ENCODE peak calls at places on chromosomes 7 and 10, in four cellular contexts. M, S, W and N are unnamed samples.
A peak's percentile ranks its signal among the peaks of the same experiment; 100 is the strongest.

GRCh38 chr10:117936136-117936535 is 110.6 kb downstream of the RAB11FIP2 start:
- DNase-seq in S (no peak), M (no peak), W (no peak), N (no peak)

GRCh38 chr10:108597031-108597430 is 1326.3 kb downstream of the XPNPEP1 start:
- DNase-seq in M (no peak), W (no peak), S (no peak), N (no peak)

GRCh38 chr10:103807996-103808395 is 47.4 kb downstream of the SH3PXD2A start:
- DNase-seq in W (no peak), S (no peak), M (no peak), N (no peak)

GRCh38 chr10:118962159-118962863 is 67.2 kb upstream of the NANOS1 start:
- DNase-seq in W (no peak), S (no peak), M (no peak), N (no peak)

GRCh38 chr10:71234970-71235681 is 22.8 kb downstream of the UNC5B start:
- DNase-seq in M (no peak), S (no peak), W (no peak), N (no peak)

GRCh38 chr7:141115949-141116348 is 42.1 kb downstream of the TMEM178B start:
- DNase-seq in S (no peak), W (no peak), M (no peak), N (no peak)

GRCh38 chr7:40733111-40733510 is 598.3 kb downstream of the SUGCT start:
- DNase-seq in W (no peak), S (no peak), M (no peak), N (no peak)

GRCh38 chr10:122849900-122850605 is 4.4 kb upstream of the CUZD1 start:
- DNase-seq in S (no peak), M (no peak), W (no peak), N (no peak)

GRCh38 chr10:117425908-117426566 is 50.8 kb upstream of the PDZD8 start:
- DNase-seq in M (no peak), W (no peak), S (peak; percentile 37), N (no peak)

GRCh38 chr10:121098231-121098630 is 247.1 kb downstream of the WDR11 start:
- DNase-seq in S (no peak), M (no peak), W (no peak), N (no peak)

GRCh38 chr10:87659571-87660483 is at the start of gene PAPSS2:
- DNase-seq in M (peak; percentile 74), S (peak; percentile 68), W (peak; percentile 93), N (no peak)

GRCh38 chr10:27959093-27959715 is 39.7 kb downstream of the ODAD2 start:
- DNase-seq in M (no peak), S (no peak), W (no peak), N (no peak)

GRCh38 chr7:128302110-128302509 is 41.6 kb downstream of the RBM28 start:
- DNase-seq in S (no peak), M (no peak), W (no peak), N (no peak)

GRCh38 chr10:88991161-88991899 is 732 bp downstream of the FAS start:
- DNase-seq in W (peak; percentile 92), S (peak; percentile 67), M (peak; percentile 70), N (peak; percentile 53)

GRCh38 chr7:133794490-133794889 is 332.6 kb upstream of the LRGUK start:
- DNase-seq in M (no peak), W (no peak), S (no peak), N (no peak)

GRCh38 chr10:111128331-111129167 is 51.7 kb downstream of the ADRA2A start:
- DNase-seq in S (peak; percentile 75), M (no peak), W (no peak), N (peak; percentile 76)

GRCh38 chr7:94286111-94286510 is 108.6 kb upstream of the COL1A2 start:
- DNase-seq in W (no peak), M (no peak), S (no peak), N (no peak)

GRCh38 chr10:99438890-99439289 is 8.5 kb upstream of the GOT1 start:
- DNase-seq in M (no peak), S (no peak), W (no peak), N (no peak)

GRCh38 chr7:126541416-126541815 is 711.3 kb downstream of the GRM8 start:
- DNase-seq in W (no peak), S (no peak), M (no peak), N (no peak)

GRCh38 chr10:52814506-52814905 is 41.9 kb upstream of the MBL2 start:
- DNase-seq in S (no peak), M (no peak), W (no peak), N (no peak)

GRCh38 chr7:157561523-157561785 is 224.7 kb downstream of the DNAJB6 start:
- DNase-seq in W (peak; percentile 38), M (no peak), S (no peak), N (no peak)

GRCh38 chr10:124669824-124670654 is 74.1 kb downstream of the FAM53B start:
- DNase-seq in M (no peak), W (peak; percentile 77), S (no peak), N (peak; percentile 65)

GRCh38 chr7:30173058-30173897 is 38.5 kb downstream of the MTURN start:
- DNase-seq in W (no peak), S (peak; percentile 22), M (peak; percentile 32), N (no peak)

GRCh38 chr7:102983602-102984001 is 70.8 kb downstream of the LRRC17 start:
- DNase-seq in S (no peak), W (no peak), M (no peak), N (no peak)

GRCh38 chr7:155269766-155270585 is 27.7 kb upstream of the INSIG1 start:
- DNase-seq in M (no peak), W (no peak), S (no peak), N (no peak)

GRCh38 chr7:30225863-30226361 is 58.5 kb upstream of the ZNRF2 start:
- DNase-seq in W (peak; percentile 86), M (peak; percentile 72), S (peak; percentile 73), N (peak; percentile 95)

GRCh38 chr7:27214587-27214950 is 14.7 kb upstream of the HOXA13 start:
- DNase-seq in W (no peak), M (no peak), S (no peak), N (no peak)

GRCh38 chr10:83606275-83606674 is 533.0 kb upstream of the GHITM start:
- DNase-seq in M (no peak), W (no peak), S (no peak), N (no peak)

GRCh38 chr7:121992046-121992445 is 119.1 kb downstream of the PTPRZ1 start:
- DNase-seq in S (no peak), W (no peak), M (no peak), N (no peak)

GRCh38 chr7:157464111-157464970 is 127.5 kb downstream of the DNAJB6 start:
- DNase-seq in W (no peak), M (no peak), S (no peak), N (no peak)

GRCh38 chr10:14186245-14186644 is 144.5 kb downstream of the FRMD4A start:
- DNase-seq in M (no peak), W (no peak), S (peak; percentile 67), N (no peak)

GRCh38 chr10:78419481-78420265 is 386.0 kb downstream of the RPS24 start:
- DNase-seq in W (no peak), S (no peak), M (no peak), N (peak; percentile 26)

GRCh38 chr10:28685717-28686116 is 8.4 kb downstream of the BAMBI start:
- DNase-seq in S (no peak), M (no peak), W (no peak), N (no peak)

GRCh38 chr10:3709456-3709855 is 75.6 kb downstream of the KLF6 start:
- DNase-seq in S (no peak), W (no peak), M (no peak), N (no peak)

GRCh38 chr10:104480797-104481196 is 127.2 kb downstream of the CFAP58 start:
- DNase-seq in S (no peak), W (no peak), M (no peak), N (no peak)

GRCh38 chr10:93947524-93947923 is 46.2 kb upstream of the PLCE1 start:
- DNase-seq in S (no peak), W (no peak), M (no peak), N (no peak)